ENCODE peak calls at places on chromosomes 7 and 10, in six cellular contexts. R is foreskin fibroblast, L is OCI-LY7, J is A549, S is MM.1S, O is progenitor cell of endocrine pancreas. B is an unnamed sample.

GRCh38 chr7:1794888-1795542 is 124.9 kb downstream of the ELFN1 start:
- DNase-seq in O (no peak), J (no peak), S (no peak), R (peak), L (peak), B (no peak)

GRCh38 chr7:21044913-21045312 is 258.2 kb upstream of the SP8 start:
- DNase-seq in L (no peak), R (no peak), J (no peak), S (no peak), O (no peak), B (no peak)

GRCh38 chr10:117448840-117449239 is 73.6 kb upstream of the PDZD8 start:
- DNase-seq in L (no peak), O (no peak), J (no peak), S (no peak), R (no peak), B (no peak)

GRCh38 chr10:17009228-17009700 is 120.3 kb downstream of the CUBN start:
- DNase-seq in L (no peak), S (no peak), J (no peak), R (peak), O (no peak), B (no peak)

GRCh38 chr10:78891741-78892140 is 177.0 kb upstream of the ZMIZ1 start:
- DNase-seq in J (no peak), S (no peak), R (no peak), L (no peak), O (no peak), B (no peak)

GRCh38 chr10:120477006-120477722 is 20.1 kb downstream of the PLPP4 start:
- DNase-seq in S (no peak), O (no peak), R (no peak), J (no peak), L (no peak), B (no peak)

GRCh38 chr10:79994556-79994955 is 45.7 kb upstream of the SFTPD start:
- DNase-seq in J (no peak), R (no peak), L (no peak), S (no peak), O (no peak), B (no peak)

GRCh38 chr10:131979821-131980270 is 1.9 kb downstream of the BNIP3 start:
- DNase-seq in J (no peak), O (no peak), S (no peak), L (no peak), R (peak), B (no peak)

GRCh38 chr10:57844387-57844998 is 423.2 kb downstream of the IPMK start:
- DNase-seq in J (no peak), R (no peak), L (no peak), O (no peak), S (no peak), B (no peak)

GRCh38 chr7:138584696-138585095 is 116.5 kb downstream of the SVOPL start:
- DNase-seq in S (no peak), O (no peak), J (no peak), R (no peak), L (no peak), B (no peak)

GRCh38 chr10:53606951-53607350 is 834.4 kb upstream of the MBL2 start:
- DNase-seq in J (no peak), L (no peak), R (no peak), S (no peak), O (no peak), B (no peak)

GRCh38 chr10:69375307-69376151 is 41.2 kb downstream of the TACR2 start:
- DNase-seq in L (no peak), R (peak), S (no peak), J (no peak), O (no peak), B (no peak)

GRCh38 chr7:117230276-117231046 is 92.4 kb downstream of the WNT2 start:
- DNase-seq in J (no peak), O (no peak), R (peak), L (no peak), S (no peak), B (peak)

GRCh38 chr10:120750167-120750566 is 101.0 kb upstream of the WDR11 start:
- DNase-seq in R (no peak), L (no peak), S (no peak), J (no peak), O (no peak), B (no peak)

GRCh38 chr7:25431956-25432355 is 203.7 kb upstream of the NPVF start:
- DNase-seq in O (no peak), S (no peak), L (no peak), R (no peak), J (no peak), B (no peak)

GRCh38 chr10:128633864-128634541 is 507.8 kb upstream of the MKI67 start:
- DNase-seq in J (no peak), R (no peak), O (no peak), S (no peak), L (no peak), B (no peak)

GRCh38 chr10:63767512-63767911 is 246.3 kb downstream of the REEP3 start:
- DNase-seq in S (no peak), J (peak), O (no peak), R (peak), L (no peak), B (peak)

GRCh38 chr10:131885391-131886165 is 15.2 kb upstream of the PPP2R2D start:
- DNase-seq in L (peak), S (peak), O (peak), R (peak), J (peak), B (peak)

GRCh38 chr10:126094537-126094936 is 198.2 kb downstream of the FANK1 start:
- DNase-seq in L (no peak), O (no peak), R (no peak), S (no peak), J (no peak), B (no peak)

GRCh38 chr10:103812004-103812403 is 43.4 kb downstream of the SH3PXD2A start:
- DNase-seq in L (no peak), S (no peak), O (no peak), J (no peak), R (no peak), B (no peak)

GRCh38 chr10:29119374-29119773 is 169.5 kb upstream of the LYZL1 start:
- DNase-seq in O (peak), L (no peak), J (peak), S (peak), R (no peak), B (no peak)

GRCh38 chr10:47361293-47361692 is 13.1 kb downstream of the RBP3 start:
- DNase-seq in J (peak), S (peak), L (peak), R (peak), O (peak), B (peak)

GRCh38 chr10:23053036-23053435 is 42.3 kb upstream of the MSRB2 start:
- DNase-seq in R (no peak), S (no peak), O (no peak), J (peak), L (no peak), B (no peak)

GRCh38 chr10:84563355-84563754 is 235.0 kb downstream of the CCSER2 start:
- DNase-seq in S (no peak), R (no peak), O (no peak), L (no peak), J (no peak), B (peak)

GRCh38 chr10:123637326-123637880 is 28.8 kb upstream of the GPR26 start:
- DNase-seq in R (peak), O (no peak), L (no peak), S (no peak), J (no peak), B (no peak)

GRCh38 chr10:62805139-62806092 is 896 bp downstream of the ADO start:
- DNase-seq in R (peak), L (peak), S (peak), O (peak), J (peak), B (peak)

DNA sequence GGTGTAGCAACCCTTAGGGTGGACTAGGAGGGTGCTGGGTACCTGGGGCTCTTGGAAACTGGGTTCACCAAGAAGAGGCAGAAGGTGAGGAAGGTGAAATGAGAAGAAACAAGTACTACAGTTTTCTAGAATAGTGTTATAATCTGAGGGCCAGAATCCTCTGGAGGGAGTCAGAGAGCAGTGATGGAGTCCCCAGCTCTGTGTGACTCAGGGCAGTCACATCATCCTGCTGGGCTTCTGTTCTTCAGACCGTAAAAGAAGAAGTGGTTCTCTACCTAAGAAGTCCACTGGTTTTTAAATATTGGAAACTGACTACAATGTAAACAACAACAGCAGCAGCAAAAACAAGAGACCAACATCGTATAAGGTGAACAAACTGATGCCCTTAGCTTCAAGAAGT is 197.3 kb downstream of the PRPF18 start:
- DNase-seq in J (no peak), O (no peak), L (peak), R (peak), S (peak), B (peak)
- TF ChIP-seq CTCF in J (no peak), O (peak), L (peak), R (peak), S (peak), B (peak)

DNA sequence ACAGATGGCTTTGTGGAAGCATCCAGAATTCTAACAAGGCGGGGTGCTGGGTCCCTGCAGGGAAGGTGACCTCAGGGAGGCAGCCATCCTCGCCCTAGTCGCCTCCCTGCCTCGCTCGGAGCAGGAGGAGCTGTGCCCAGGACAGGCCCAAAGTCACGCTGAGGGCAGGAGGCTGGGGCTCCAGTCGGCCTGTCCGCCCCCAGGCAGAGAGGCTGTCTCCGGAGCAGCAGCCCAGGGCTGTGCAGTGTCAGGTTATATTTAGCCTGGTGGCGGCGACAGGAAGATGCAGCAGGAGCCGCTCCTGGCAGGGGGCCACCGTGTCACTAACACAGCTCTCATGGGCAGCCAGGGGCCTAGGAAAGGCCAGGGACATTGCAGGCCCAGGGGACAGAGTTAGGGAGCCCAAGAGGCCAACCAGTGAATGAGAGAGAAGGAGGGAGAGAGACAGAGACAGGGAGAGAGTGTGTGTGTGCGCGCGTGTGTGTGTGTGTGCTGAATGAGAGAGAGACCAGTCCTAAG is 13.5 kb downstream of the KCNH2 start:
- DNase-seq in J (no peak), R (no peak), S (no peak), O (no peak), L (no peak), B (no peak)
- TF ChIP-seq CTCF in J (no peak), R (no peak), S (no peak), O (peak), L (no peak), B (no peak)

GRCh38 chr7:48389977-48390376 is 218.7 kb downstream of the ABCA13 start:
- DNase-seq in R (peak), O (no peak), J (no peak), L (no peak), S (no peak), B (no peak)

GRCh38 chr7:48388922-48389321 is 217.7 kb downstream of the ABCA13 start:
- DNase-seq in L (no peak), O (no peak), J (no peak), R (no peak), S (no peak), B (no peak)

GRCh38 chr7:48387916-48388315 is 216.7 kb downstream of the ABCA13 start:
- DNase-seq in R (no peak), L (no peak), S (no peak), J (no peak), O (no peak), B (no peak)

DNA sequence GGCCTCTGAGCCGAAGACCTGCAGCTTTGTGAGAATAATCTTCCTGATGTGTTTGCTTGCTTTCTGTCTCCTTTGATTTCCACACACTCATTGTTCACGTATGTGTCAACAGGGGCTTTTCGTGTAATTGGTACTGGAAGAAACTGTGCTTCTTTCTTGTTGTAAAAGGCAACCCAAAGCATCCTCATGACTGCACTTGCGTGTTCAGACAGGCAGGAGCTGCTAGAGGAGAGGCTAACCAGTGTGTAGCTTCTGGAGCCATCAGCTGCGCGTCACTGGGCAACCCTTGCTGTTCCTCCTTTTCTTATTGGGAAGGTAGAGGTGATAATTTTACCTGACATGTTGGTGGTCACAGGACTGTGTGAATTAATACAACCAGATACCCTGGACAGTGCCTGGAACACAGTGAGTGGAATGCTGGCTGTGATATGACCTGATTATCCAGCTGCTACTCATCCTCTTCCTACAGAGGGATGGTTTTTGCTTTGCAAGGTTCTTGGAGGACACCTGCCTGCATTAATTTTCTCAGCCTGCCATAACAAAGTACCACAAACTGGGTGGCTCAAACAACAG is 213.0 kb downstream of the ABCA13 start:
- DNase-seq in J (no peak), S (no peak), R (no peak), L (no peak), O (no peak), B (no peak)
- TF ChIP-seq CTCF in J (no peak), S (no peak), R (no peak), L (no peak), O (no peak), B (no peak)

GRCh38 chr7:139773372-139773771 is 4.4 kb downstream of the HIPK2 start:
- DNase-seq in R (no peak), L (no peak), J (no peak), S (peak), O (no peak), B (peak)
- TF ChIP-seq CTCF in R (no peak), L (no peak), J (no peak), S (no peak), O (no peak), B (no peak)

GRCh38 chr10:70738425-70739121 is 46.6 kb downstream of the TBATA start:
- DNase-seq in J (no peak), S (no peak), O (no peak), R (no peak), L (peak), B (no peak)
- TF ChIP-seq CTCF in J (no peak), S (no peak), O (peak), R (no peak), L (no peak), B (no peak)

DNA sequence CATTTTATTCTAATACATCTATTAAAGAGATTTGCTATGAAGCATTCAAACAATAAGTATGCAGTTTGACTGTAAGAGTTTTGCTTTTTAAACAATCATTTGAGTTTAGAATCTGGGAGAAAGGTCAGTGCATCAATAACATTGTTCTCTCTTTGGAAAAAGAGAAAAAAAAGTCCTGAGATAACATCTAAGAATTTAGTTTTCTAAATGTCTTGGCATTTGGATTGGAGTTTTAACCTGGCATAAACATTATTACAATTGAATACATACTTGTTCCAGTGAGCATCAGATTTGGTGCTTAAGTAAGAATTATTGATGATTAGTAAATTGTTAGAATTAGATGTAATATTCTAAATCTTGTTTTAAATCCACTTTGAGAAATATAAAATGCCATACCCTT is 47.2 kb upstream of the AKR1E2 start:
- DNase-seq in J (no peak), R (no peak), O (no peak), S (no peak), L (no peak), B (no peak)
- TF ChIP-seq CTCF in J (no peak), R (no peak), O (no peak), S (no peak), L (no peak), B (no peak)

B was measured in GM13977.